ENCODE peak calls at places on chromosomes 5 and 9, in eight cellular contexts. B, I, X, C, O, F, L and H are unnamed samples.

GRCh38 chr9:546797-547223 is 294.7 kb upstream of the DMRT1 start:
- DNase-seq in B (no peak), I (peak; percentile 16), X (peak; percentile 12), C (no peak), O (peak; percentile 27), F (no peak), L (no peak), H (no peak)

GRCh38 chr5:42586625-42587024 is 163.4 kb downstream of the GHR start:
- DNase-seq in B (no peak), I (no peak), X (peak; percentile 89), C (no peak), O (peak; percentile 42), F (no peak), L (no peak), H (no peak)

GRCh38 chr5:142847898-142848790 is 78.0 kb downstream of the ARHGAP26 start:
- DNase-seq in B (no peak), I (no peak), X (no peak), C (no peak), O (no peak), F (no peak), L (no peak), H (no peak)

GRCh38 chr9:120183615-120184014 is 396.4 kb downstream of the CDK5RAP2 start:
- DNase-seq in B (no peak), I (no peak), X (no peak), C (no peak), O (no peak), F (no peak), L (no peak), H (no peak)

GRCh38 chr9:98502976-98503325 is 205.8 kb downstream of the GABBR2 start:
- DNase-seq in B (peak; percentile 39), I (peak; percentile 10), X (no peak), C (no peak), O (peak; percentile 48), F (no peak), L (no peak), H (no peak)

GRCh38 chr9:99569840-99570239 is 251.8 kb upstream of the NR4A3 start:
- DNase-seq in B (no peak), I (no peak), X (no peak), C (no peak), O (no peak), F (no peak), L (no peak), H (no peak)

GRCh38 chr9:130480673-130481072 is 35.9 kb downstream of the ASS1 start:
- DNase-seq in B (no peak), I (peak; percentile 36), X (peak; percentile 63), C (no peak), O (no peak), F (no peak), L (no peak), H (no peak)

GRCh38 chr9:126956929-126957686 is 42.5 kb downstream of the RALGPS1 start:
- DNase-seq in B (peak; percentile 89), I (peak; percentile 26), X (peak; percentile 22), C (no peak), O (peak; percentile 46), F (no peak), L (no peak), H (no peak)

GRCh38 chr9:86767373-86767772 is 179.9 kb downstream of the GAS1 start:
- DNase-seq in B (peak; percentile 36), I (no peak), X (no peak), C (no peak), O (no peak), F (no peak), L (no peak), H (no peak)

GRCh38 chr5:41240390-41240789 is 27.1 kb upstream of the C6 start:
- DNase-seq in B (no peak), I (no peak), X (no peak), C (no peak), O (no peak), F (no peak), L (no peak), H (no peak)

GRCh38 chr5:135546912-135547311 is 11.1 kb upstream of the NEUROG1 start:
- DNase-seq in B (no peak), I (no peak), X (no peak), C (no peak), O (no peak), F (no peak), L (no peak), H (no peak)

GRCh38 chr9:77926314-77926959 is 105.2 kb downstream of the GNAQ start:
- DNase-seq in B (peak; percentile 52), I (peak; percentile 31), X (no peak), C (no peak), O (peak; percentile 59), F (no peak), L (no peak), H (no peak)

GRCh38 chr5:34483442-34484033 is 172.6 kb upstream of the RAI14 start:
- DNase-seq in B (no peak), I (no peak), X (no peak), C (no peak), O (no peak), F (no peak), L (no peak), H (no peak)

GRCh38 chr5:89128097-89128496 is 245.1 kb upstream of the MEF2C start:
- DNase-seq in B (no peak), I (no peak), X (peak; percentile 84), C (no peak), O (peak; percentile 5), F (no peak), L (no peak), H (no peak)

DNA sequence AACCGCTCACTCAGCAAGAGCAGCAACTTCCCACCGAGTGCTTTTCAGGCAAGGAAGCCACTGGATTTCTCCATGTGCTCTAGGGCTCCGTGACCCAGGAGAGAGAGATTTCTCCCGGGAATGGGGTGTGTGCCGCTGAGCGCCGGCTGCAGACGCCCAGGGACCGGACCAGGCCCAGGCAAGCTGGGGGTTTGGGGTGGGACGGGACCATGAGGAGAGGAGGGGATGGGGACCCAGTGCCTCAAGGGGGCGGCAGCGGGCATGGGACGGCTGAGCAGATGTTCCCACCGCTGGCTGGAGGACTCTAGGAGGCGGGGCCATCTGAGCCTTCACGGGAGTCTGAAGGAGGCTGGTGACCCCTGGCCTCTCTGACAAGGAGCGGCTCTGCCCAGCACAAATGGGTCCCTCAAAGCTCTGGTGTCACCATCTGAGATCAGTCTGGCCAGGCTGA is 8.5 kb downstream of the LCN9 start:
- DNase-seq in B (no peak), I (no peak), X (peak; percentile 38), C (no peak), O (no peak), F (no peak), L (no peak), H (no peak)
- TF ChIP-seq CTCF in B (no peak), I (no peak), X (peak; percentile 27), C (no peak), O (no peak), F (no peak), L (no peak), H (no peak)

GRCh38 chr5:132050136-132050535 is 10.3 kb upstream of the IL3 start:
- DNase-seq in B (no peak), I (no peak), X (no peak), C (no peak), O (no peak), F (no peak), L (peak; percentile 58), H (no peak)

GRCh38 chr5:132049559-132049958 is 10.9 kb upstream of the IL3 start:
- DNase-seq in B (no peak), I (no peak), X (no peak), C (no peak), O (no peak), F (no peak), L (no peak), H (no peak)

GRCh38 chr5:132050661-132051371 is 9.6 kb upstream of the IL3 start:
- DNase-seq in B (no peak), I (no peak), X (no peak), C (no peak), O (no peak), F (no peak), L (no peak), H (no peak)

GRCh38 chr5:132046915-132047314 is 13.5 kb upstream of the IL3 start:
- DNase-seq in B (no peak), I (no peak), X (no peak), C (no peak), O (no peak), F (no peak), L (no peak), H (no peak)

DNA sequence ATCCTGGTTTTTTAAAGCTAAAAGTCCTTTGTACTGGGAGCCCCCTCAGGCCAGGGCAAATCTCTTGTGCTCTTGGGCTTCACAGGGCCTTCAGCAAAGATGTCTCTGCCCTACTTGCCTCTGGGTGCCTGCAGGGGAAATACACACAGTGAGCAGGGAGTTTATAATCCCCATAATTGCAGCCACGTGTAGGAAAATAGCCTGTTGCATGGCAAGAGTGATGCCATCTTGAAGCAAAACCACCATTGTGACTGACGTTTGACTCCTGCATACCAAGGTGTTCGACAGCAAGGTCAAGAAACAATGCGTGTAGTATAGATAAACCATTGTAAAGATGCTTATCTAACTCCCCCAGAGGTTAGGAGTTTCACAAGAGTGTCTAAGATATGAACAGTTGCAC is 11.4 kb upstream of the IL3 start:
- DNase-seq in B (no peak), I (no peak), X (no peak), C (no peak), O (no peak), F (no peak), L (no peak), H (no peak)
- TF ChIP-seq CTCF in B (no peak), I (no peak), X (no peak), C (no peak), O (no peak), F (no peak), L (no peak), H (no peak)

DNA sequence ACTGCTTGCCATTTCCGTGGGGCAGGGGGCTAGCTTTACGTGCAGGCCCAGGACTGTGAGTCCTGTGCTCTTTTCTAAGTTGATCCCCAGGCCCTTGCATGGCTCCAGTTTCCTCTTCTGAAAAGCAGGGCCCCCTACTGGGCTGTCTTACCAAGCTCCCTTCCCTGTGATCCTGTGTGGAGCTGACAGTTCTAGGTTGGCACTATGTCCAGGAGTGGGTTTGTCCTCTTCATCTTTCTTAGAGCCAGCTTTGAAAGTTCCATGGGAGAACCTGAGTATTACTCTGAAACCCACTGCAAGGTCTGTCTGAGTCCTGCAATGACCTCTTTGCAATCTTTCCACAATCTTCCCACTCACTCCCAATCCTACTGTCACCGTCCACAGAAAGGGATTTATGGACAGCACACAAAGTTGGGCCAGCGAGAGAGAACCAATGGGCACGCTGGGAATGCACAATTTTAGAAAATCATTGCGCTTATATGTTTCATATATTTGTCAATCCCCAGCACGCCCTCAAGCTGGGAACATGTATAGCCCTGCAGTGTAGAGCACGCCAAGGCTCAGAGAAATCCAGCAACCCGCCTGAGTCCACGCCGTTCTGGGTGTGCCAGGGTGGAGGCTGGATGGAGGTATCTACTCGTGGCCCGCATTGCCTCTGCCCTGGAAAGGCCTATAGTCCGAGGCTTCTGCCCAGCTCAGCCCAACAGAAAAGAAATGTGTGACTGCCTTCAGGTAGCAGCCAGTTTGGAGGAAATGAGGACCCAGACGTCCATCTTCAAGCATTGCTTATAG is 18.0 kb downstream of the S1PR3 start:
- DNase-seq in B (no peak), I (no peak), X (no peak), C (no peak), O (no peak), F (no peak), L (no peak), H (no peak)
- TF ChIP-seq CTCF in B (peak; percentile 33), I (no peak), X (no peak), C (no peak), O (peak; percentile 35), F (no peak), L (no peak), H (no peak)

DNA sequence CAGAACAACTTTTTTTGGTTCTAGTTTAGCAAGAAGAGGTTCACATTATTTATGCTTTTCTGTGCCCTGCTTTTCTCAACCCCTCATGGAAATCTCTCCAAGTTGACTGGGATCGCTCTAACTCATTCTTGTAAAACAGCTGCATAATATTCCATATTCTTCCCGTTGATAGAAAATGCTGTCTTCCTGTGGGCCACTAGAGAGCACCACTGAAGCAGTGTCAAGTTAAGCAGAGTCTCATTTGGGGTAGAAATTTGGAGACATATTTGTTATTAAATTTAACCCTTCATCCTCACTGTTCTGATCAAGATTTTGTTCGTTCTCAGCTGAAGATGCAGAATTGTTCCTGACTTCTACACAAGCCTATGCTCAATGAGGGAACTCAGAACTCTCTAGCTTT is 140.1 kb downstream of the CEMIP2 start:
- DNase-seq in B (no peak), I (no peak), X (peak; percentile 45), C (no peak), O (peak; percentile 30), F (no peak), L (no peak), H (no peak)
- TF ChIP-seq CTCF in B (no peak), I (peak; percentile 14), X (peak; percentile 63), C (peak; percentile 24), O (peak; percentile 51), F (no peak), L (no peak), H (peak; percentile 26)